ENCODE peak calls at places on chromosomes 7 and 10, in nine cellular contexts. One of them, this sample, is unnamed.

GRCh38 chr10:131166486-131166885 is 145.0 kb downstream of the TCERG1L start:
- DNase-seq in hepatic stellate cell: no peak
- DNase-seq in stimulated activated CD4-positive, alpha-beta T cell treated with anti-CD3 and anti-CD28 coated beads, Interleukin-12 subunit alpha, Interleukin-12 subunit beta, amount 100 ng/mL, for 4 hours: no peak
- DNase-seq in CD4-positive, CD25-positive, alpha-beta regulatory T cell: no peak
- DNase-seq in cortex of kidney: no peak
- DNase-seq in NCI-H187: no peak
- DNase-seq in AG08396: no peak
- DNase-seq in NCI-H510A treated with DMSO at 0.1 percent for 48 hours: peak
- DNase-seq in DMS153: no peak
- DNase-seq in this sample: no peak

GRCh38 chr7:120400806-120401455 is 128.0 kb downstream of the KCND2 start:
- DNase-seq in cortex of kidney: no peak
- DNase-seq in NCI-H187: no peak
- DNase-seq in CD4-positive, CD25-positive, alpha-beta regulatory T cell: no peak
- DNase-seq in AG08396: no peak
- DNase-seq in stimulated activated CD4-positive, alpha-beta T cell treated with anti-CD3 and anti-CD28 coated beads, Interleukin-12 subunit alpha, Interleukin-12 subunit beta, amount 100 ng/mL, for 4 hours: no peak
- DNase-seq in hepatic stellate cell: no peak
- DNase-seq in NCI-H510A treated with DMSO at 0.1 percent for 48 hours: no peak
- DNase-seq in DMS153: no peak
- DNase-seq in this sample: no peak

GRCh38 chr10:73965890-73966768 is 31.8 kb upstream of the VCL start:
- DNase-seq in cortex of kidney: no peak
- DNase-seq in NCI-H187: no peak
- DNase-seq in AG08396: peak
- DNase-seq in hepatic stellate cell: peak
- DNase-seq in stimulated activated CD4-positive, alpha-beta T cell treated with anti-CD3 and anti-CD28 coated beads, Interleukin-12 subunit alpha, Interleukin-12 subunit beta, amount 100 ng/mL, for 4 hours: no peak
- DNase-seq in DMS153: peak
- DNase-seq in CD4-positive, CD25-positive, alpha-beta regulatory T cell: no peak
- DNase-seq in NCI-H510A treated with DMSO at 0.1 percent for 48 hours: no peak
- DNase-seq in this sample: no peak

GRCh38 chr10:47409866-47410256 is 25.8 kb upstream of the ZNF488 start:
- DNase-seq in hepatic stellate cell: no peak
- DNase-seq in stimulated activated CD4-positive, alpha-beta T cell treated with anti-CD3 and anti-CD28 coated beads, Interleukin-12 subunit alpha, Interleukin-12 subunit beta, amount 100 ng/mL, for 4 hours: no peak
- DNase-seq in NCI-H510A treated with DMSO at 0.1 percent for 48 hours: no peak
- DNase-seq in DMS153: no peak
- DNase-seq in AG08396: no peak
- DNase-seq in cortex of kidney: no peak
- DNase-seq in NCI-H187: no peak
- DNase-seq in CD4-positive, CD25-positive, alpha-beta regulatory T cell: no peak
- DNase-seq in this sample: no peak

GRCh38 chr7:106031271-106032029 is 68.4 kb downstream of the CDHR3 start:
- DNase-seq in DMS153: no peak
- DNase-seq in CD4-positive, CD25-positive, alpha-beta regulatory T cell: no peak
- DNase-seq in AG08396: no peak
- DNase-seq in NCI-H510A treated with DMSO at 0.1 percent for 48 hours: no peak
- DNase-seq in cortex of kidney: no peak
- DNase-seq in hepatic stellate cell: no peak
- DNase-seq in NCI-H187: no peak
- DNase-seq in stimulated activated CD4-positive, alpha-beta T cell treated with anti-CD3 and anti-CD28 coated beads, Interleukin-12 subunit alpha, Interleukin-12 subunit beta, amount 100 ng/mL, for 4 hours: no peak
- DNase-seq in this sample: no peak

GRCh38 chr7:6258440-6259182 is 13.8 kb downstream of the CYTH3 start:
- DNase-seq in stimulated activated CD4-positive, alpha-beta T cell treated with anti-CD3 and anti-CD28 coated beads, Interleukin-12 subunit alpha, Interleukin-12 subunit beta, amount 100 ng/mL, for 4 hours: no peak
- DNase-seq in DMS153: no peak
- DNase-seq in NCI-H510A treated with DMSO at 0.1 percent for 48 hours: no peak
- DNase-seq in NCI-H187: no peak
- DNase-seq in CD4-positive, CD25-positive, alpha-beta regulatory T cell: no peak
- DNase-seq in hepatic stellate cell: no peak
- DNase-seq in AG08396: no peak
- DNase-seq in cortex of kidney: no peak
- DNase-seq in this sample: no peak

GRCh38 chr7:159152816-159153215 is 8.1 kb upstream of the VIPR2 start:
- DNase-seq in DMS153: no peak
- DNase-seq in NCI-H510A treated with DMSO at 0.1 percent for 48 hours: no peak
- DNase-seq in cortex of kidney: no peak
- DNase-seq in stimulated activated CD4-positive, alpha-beta T cell treated with anti-CD3 and anti-CD28 coated beads, Interleukin-12 subunit alpha, Interleukin-12 subunit beta, amount 100 ng/mL, for 4 hours: no peak
- DNase-seq in NCI-H187: no peak
- DNase-seq in hepatic stellate cell: no peak
- DNase-seq in AG08396: no peak
- DNase-seq in CD4-positive, CD25-positive, alpha-beta regulatory T cell: no peak
- DNase-seq in this sample: no peak

GRCh38 chr7:31910191-31910590 is 160.0 kb downstream of the PDE1C start:
- DNase-seq in stimulated activated CD4-positive, alpha-beta T cell treated with anti-CD3 and anti-CD28 coated beads, Interleukin-12 subunit alpha, Interleukin-12 subunit beta, amount 100 ng/mL, for 4 hours: no peak
- DNase-seq in DMS153: no peak
- DNase-seq in cortex of kidney: no peak
- DNase-seq in AG08396: no peak
- DNase-seq in NCI-H510A treated with DMSO at 0.1 percent for 48 hours: no peak
- DNase-seq in CD4-positive, CD25-positive, alpha-beta regulatory T cell: no peak
- DNase-seq in hepatic stellate cell: no peak
- DNase-seq in NCI-H187: no peak
- DNase-seq in this sample: no peak

GRCh38 chr10:18533921-18534320 is 117.5 kb downstream of the NSUN6 start:
- DNase-seq in cortex of kidney: no peak
- DNase-seq in NCI-H187: no peak
- DNase-seq in DMS153: no peak
- DNase-seq in CD4-positive, CD25-positive, alpha-beta regulatory T cell: no peak
- DNase-seq in AG08396: no peak
- DNase-seq in stimulated activated CD4-positive, alpha-beta T cell treated with anti-CD3 and anti-CD28 coated beads, Interleukin-12 subunit alpha, Interleukin-12 subunit beta, amount 100 ng/mL, for 4 hours: no peak
- DNase-seq in hepatic stellate cell: no peak
- DNase-seq in NCI-H510A treated with DMSO at 0.1 percent for 48 hours: no peak
- DNase-seq in this sample: no peak

GRCh38 chr10:101379663-101380352 is 25.8 kb downstream of the BTRC start:
- DNase-seq in hepatic stellate cell: no peak
- DNase-seq in cortex of kidney: no peak
- DNase-seq in CD4-positive, CD25-positive, alpha-beta regulatory T cell: no peak
- DNase-seq in stimulated activated CD4-positive, alpha-beta T cell treated with anti-CD3 and anti-CD28 coated beads, Interleukin-12 subunit alpha, Interleukin-12 subunit beta, amount 100 ng/mL, for 4 hours: no peak
- DNase-seq in DMS153: no peak
- DNase-seq in AG08396: no peak
- DNase-seq in NCI-H510A treated with DMSO at 0.1 percent for 48 hours: no peak
- DNase-seq in NCI-H187: no peak
- DNase-seq in this sample: no peak

GRCh38 chr7:74587435-74588126 is 69.9 kb upstream of the GTF2I start:
- DNase-seq in cortex of kidney: no peak
- DNase-seq in stimulated activated CD4-positive, alpha-beta T cell treated with anti-CD3 and anti-CD28 coated beads, Interleukin-12 subunit alpha, Interleukin-12 subunit beta, amount 100 ng/mL, for 4 hours: no peak
- DNase-seq in NCI-H187: peak
- DNase-seq in NCI-H510A treated with DMSO at 0.1 percent for 48 hours: peak
- DNase-seq in DMS153: peak
- DNase-seq in CD4-positive, CD25-positive, alpha-beta regulatory T cell: no peak
- DNase-seq in hepatic stellate cell: peak
- DNase-seq in AG08396: peak
- DNase-seq in this sample: no peak

GRCh38 chr7:44101966-44102845 is 1.9 kb upstream of the AEBP1 start:
- DNase-seq in cortex of kidney: no peak
- DNase-seq in hepatic stellate cell: peak
- DNase-seq in stimulated activated CD4-positive, alpha-beta T cell treated with anti-CD3 and anti-CD28 coated beads, Interleukin-12 subunit alpha, Interleukin-12 subunit beta, amount 100 ng/mL, for 4 hours: no peak
- DNase-seq in AG08396: peak
- DNase-seq in NCI-H187: no peak
- DNase-seq in DMS153: no peak
- DNase-seq in CD4-positive, CD25-positive, alpha-beta regulatory T cell: no peak
- DNase-seq in NCI-H510A treated with DMSO at 0.1 percent for 48 hours: no peak
- DNase-seq in this sample: no peak

GRCh38 chr10:46106410-46107255 is 60.6 kb upstream of the MSMB start:
- DNase-seq in stimulated activated CD4-positive, alpha-beta T cell treated with anti-CD3 and anti-CD28 coated beads, Interleukin-12 subunit alpha, Interleukin-12 subunit beta, amount 100 ng/mL, for 4 hours: no peak
- DNase-seq in DMS153: peak
- DNase-seq in CD4-positive, CD25-positive, alpha-beta regulatory T cell: peak
- DNase-seq in hepatic stellate cell: peak
- DNase-seq in AG08396: peak
- DNase-seq in NCI-H510A treated with DMSO at 0.1 percent for 48 hours: peak
- DNase-seq in NCI-H187: peak
- DNase-seq in cortex of kidney: no peak
- DNase-seq in this sample: peak

GRCh38 chr10:44893604-44894468 is 17.3 kb upstream of the TMEM72 start:
- DNase-seq in AG08396: no peak
- DNase-seq in NCI-H510A treated with DMSO at 0.1 percent for 48 hours: no peak
- DNase-seq in stimulated activated CD4-positive, alpha-beta T cell treated with anti-CD3 and anti-CD28 coated beads, Interleukin-12 subunit alpha, Interleukin-12 subunit beta, amount 100 ng/mL, for 4 hours: no peak
- DNase-seq in hepatic stellate cell: no peak
- DNase-seq in CD4-positive, CD25-positive, alpha-beta regulatory T cell: no peak
- DNase-seq in DMS153: no peak
- DNase-seq in NCI-H187: no peak
- DNase-seq in cortex of kidney: no peak
- DNase-seq in this sample: no peak

GRCh38 chr10:104323085-104323484 is 15.2 kb downstream of the ITPRIP start:
- DNase-seq in CD4-positive, CD25-positive, alpha-beta regulatory T cell: no peak
- DNase-seq in NCI-H510A treated with DMSO at 0.1 percent for 48 hours: no peak
- DNase-seq in AG08396: no peak
- DNase-seq in cortex of kidney: no peak
- DNase-seq in DMS153: no peak
- DNase-seq in hepatic stellate cell: no peak
- DNase-seq in stimulated activated CD4-positive, alpha-beta T cell treated with anti-CD3 and anti-CD28 coated beads, Interleukin-12 subunit alpha, Interleukin-12 subunit beta, amount 100 ng/mL, for 4 hours: no peak
- DNase-seq in NCI-H187: no peak
- DNase-seq in this sample: no peak

GRCh38 chr10:23525406-23525805 is 86.5 kb downstream of the OTUD1 start:
- DNase-seq in AG08396: no peak
- DNase-seq in cortex of kidney: no peak
- DNase-seq in NCI-H187: no peak
- DNase-seq in CD4-positive, CD25-positive, alpha-beta regulatory T cell: peak
- DNase-seq in NCI-H510A treated with DMSO at 0.1 percent for 48 hours: peak
- DNase-seq in stimulated activated CD4-positive, alpha-beta T cell treated with anti-CD3 and anti-CD28 coated beads, Interleukin-12 subunit alpha, Interleukin-12 subunit beta, amount 100 ng/mL, for 4 hours: peak
- DNase-seq in hepatic stellate cell: peak
- DNase-seq in DMS153: no peak
- DNase-seq in this sample: no peak

GRCh38 chr7:26937956-26938623 is 73.7 kb upstream of the SKAP2 start:
- DNase-seq in CD4-positive, CD25-positive, alpha-beta regulatory T cell: no peak
- DNase-seq in NCI-H187: no peak
- DNase-seq in cortex of kidney: no peak
- DNase-seq in stimulated activated CD4-positive, alpha-beta T cell treated with anti-CD3 and anti-CD28 coated beads, Interleukin-12 subunit alpha, Interleukin-12 subunit beta, amount 100 ng/mL, for 4 hours: no peak
- DNase-seq in hepatic stellate cell: no peak
- DNase-seq in NCI-H510A treated with DMSO at 0.1 percent for 48 hours: no peak
- DNase-seq in DMS153: no peak
- DNase-seq in AG08396: no peak
- DNase-seq in this sample: no peak

GRCh38 chr7:107076781-107077698 is 32.5 kb downstream of the PRKAR2B start:
- DNase-seq in AG08396: no peak
- DNase-seq in DMS153: no peak
- DNase-seq in hepatic stellate cell: no peak
- DNase-seq in cortex of kidney: no peak
- DNase-seq in stimulated activated CD4-positive, alpha-beta T cell treated with anti-CD3 and anti-CD28 coated beads, Interleukin-12 subunit alpha, Interleukin-12 subunit beta, amount 100 ng/mL, for 4 hours: no peak
- DNase-seq in NCI-H510A treated with DMSO at 0.1 percent for 48 hours: no peak
- DNase-seq in NCI-H187: no peak
- DNase-seq in CD4-positive, CD25-positive, alpha-beta regulatory T cell: no peak
- DNase-seq in this sample: no peak

GRCh38 chr10:82544377-82544776 is 669.4 kb downstream of the NRG3 start:
- DNase-seq in NCI-H187: no peak
- DNase-seq in cortex of kidney: no peak
- DNase-seq in hepatic stellate cell: no peak
- DNase-seq in DMS153: no peak
- DNase-seq in stimulated activated CD4-positive, alpha-beta T cell treated with anti-CD3 and anti-CD28 coated beads, Interleukin-12 subunit alpha, Interleukin-12 subunit beta, amount 100 ng/mL, for 4 hours: no peak
- DNase-seq in NCI-H510A treated with DMSO at 0.1 percent for 48 hours: no peak
- DNase-seq in AG08396: no peak
- DNase-seq in CD4-positive, CD25-positive, alpha-beta regulatory T cell: no peak
- DNase-seq in this sample: no peak

GRCh38 chr10:21534611-21535493 is 820 bp downstream of the MLLT10 start:
- DNase-seq in AG08396: peak
- DNase-seq in DMS153: no peak
- DNase-seq in stimulated activated CD4-positive, alpha-beta T cell treated with anti-CD3 and anti-CD28 coated beads, Interleukin-12 subunit alpha, Interleukin-12 subunit beta, amount 100 ng/mL, for 4 hours: peak
- DNase-seq in cortex of kidney: no peak
- DNase-seq in hepatic stellate cell: peak
- DNase-seq in NCI-H187: no peak
- DNase-seq in CD4-positive, CD25-positive, alpha-beta regulatory T cell: no peak
- DNase-seq in NCI-H510A treated with DMSO at 0.1 percent for 48 hours: no peak
- DNase-seq in this sample: peak

GRCh38 chr7:16357474-16357873 is 63.9 kb downstream of the CRPPA start:
- DNase-seq in cortex of kidney: no peak
- DNase-seq in stimulated activated CD4-positive, alpha-beta T cell treated with anti-CD3 and anti-CD28 coated beads, Interleukin-12 subunit alpha, Interleukin-12 subunit beta, amount 100 ng/mL, for 4 hours: no peak
- DNase-seq in NCI-H510A treated with DMSO at 0.1 percent for 48 hours: no peak
- DNase-seq in DMS153: no peak
- DNase-seq in hepatic stellate cell: no peak
- DNase-seq in NCI-H187: no peak
- DNase-seq in AG08396: no peak
- DNase-seq in CD4-positive, CD25-positive, alpha-beta regulatory T cell: no peak
- DNase-seq in this sample: no peak

GRCh38 chr7:46853451-46853850 is 728.5 kb downstream of the TNS3 start:
- DNase-seq in stimulated activated CD4-positive, alpha-beta T cell treated with anti-CD3 and anti-CD28 coated beads, Interleukin-12 subunit alpha, Interleukin-12 subunit beta, amount 100 ng/mL, for 4 hours: no peak
- DNase-seq in NCI-H510A treated with DMSO at 0.1 percent for 48 hours: no peak
- DNase-seq in AG08396: no peak
- DNase-seq in CD4-positive, CD25-positive, alpha-beta regulatory T cell: no peak
- DNase-seq in hepatic stellate cell: no peak
- DNase-seq in cortex of kidney: no peak
- DNase-seq in NCI-H187: no peak
- DNase-seq in DMS153: no peak
- DNase-seq in this sample: no peak

GRCh38 chr10:75696536-75696935 is 265.1 kb downstream of the LRMDA start:
- DNase-seq in AG08396: no peak
- DNase-seq in stimulated activated CD4-positive, alpha-beta T cell treated with anti-CD3 and anti-CD28 coated beads, Interleukin-12 subunit alpha, Interleukin-12 subunit beta, amount 100 ng/mL, for 4 hours: no peak
- DNase-seq in CD4-positive, CD25-positive, alpha-beta regulatory T cell: no peak
- DNase-seq in NCI-H510A treated with DMSO at 0.1 percent for 48 hours: no peak
- DNase-seq in cortex of kidney: no peak
- DNase-seq in hepatic stellate cell: no peak
- DNase-seq in DMS153: no peak
- DNase-seq in NCI-H187: no peak
- DNase-seq in this sample: no peak

GRCh38 chr7:104415700-104416099 is 87.3 kb downstream of the LHFPL3 start:
- DNase-seq in AG08396: no peak
- DNase-seq in DMS153: no peak
- DNase-seq in stimulated activated CD4-positive, alpha-beta T cell treated with anti-CD3 and anti-CD28 coated beads, Interleukin-12 subunit alpha, Interleukin-12 subunit beta, amount 100 ng/mL, for 4 hours: no peak
- DNase-seq in CD4-positive, CD25-positive, alpha-beta regulatory T cell: no peak
- DNase-seq in NCI-H187: no peak
- DNase-seq in NCI-H510A treated with DMSO at 0.1 percent for 48 hours: no peak
- DNase-seq in hepatic stellate cell: no peak
- DNase-seq in cortex of kidney: no peak
- DNase-seq in this sample: no peak

GRCh38 chr7:39360766-39361165 is 205.4 kb upstream of the YAE1 start:
- DNase-seq in NCI-H510A treated with DMSO at 0.1 percent for 48 hours: no peak
- DNase-seq in CD4-positive, CD25-positive, alpha-beta regulatory T cell: no peak
- DNase-seq in hepatic stellate cell: no peak
- DNase-seq in cortex of kidney: no peak
- DNase-seq in stimulated activated CD4-positive, alpha-beta T cell treated with anti-CD3 and anti-CD28 coated beads, Interleukin-12 subunit alpha, Interleukin-12 subunit beta, amount 100 ng/mL, for 4 hours: no peak
- DNase-seq in DMS153: no peak
- DNase-seq in AG08396: no peak
- DNase-seq in NCI-H187: no peak
- DNase-seq in this sample: no peak

GRCh38 chr7:123070702-123071286 is 75.3 kb upstream of the TAS2R16 start:
- DNase-seq in stimulated activated CD4-positive, alpha-beta T cell treated with anti-CD3 and anti-CD28 coated beads, Interleukin-12 subunit alpha, Interleukin-12 subunit beta, amount 100 ng/mL, for 4 hours: no peak
- DNase-seq in cortex of kidney: no peak
- DNase-seq in NCI-H510A treated with DMSO at 0.1 percent for 48 hours: no peak
- DNase-seq in DMS153: no peak
- DNase-seq in NCI-H187: no peak
- DNase-seq in AG08396: no peak
- DNase-seq in CD4-positive, CD25-positive, alpha-beta regulatory T cell: no peak
- DNase-seq in hepatic stellate cell: peak
- DNase-seq in this sample: no peak

GRCh38 chr7:111802194-111802785 is 240.0 kb upstream of the IMMP2L start:
- DNase-seq in cortex of kidney: no peak
- DNase-seq in hepatic stellate cell: peak
- DNase-seq in stimulated activated CD4-positive, alpha-beta T cell treated with anti-CD3 and anti-CD28 coated beads, Interleukin-12 subunit alpha, Interleukin-12 subunit beta, amount 100 ng/mL, for 4 hours: no peak
- DNase-seq in DMS153: no peak
- DNase-seq in NCI-H187: no peak
- DNase-seq in CD4-positive, CD25-positive, alpha-beta regulatory T cell: no peak
- DNase-seq in AG08396: no peak
- DNase-seq in NCI-H510A treated with DMSO at 0.1 percent for 48 hours: no peak
- DNase-seq in this sample: no peak

GRCh38 chr7:79531116-79531515 is 77.6 kb upstream of the MAGI2 start:
- DNase-seq in DMS153: peak
- DNase-seq in cortex of kidney: no peak
- DNase-seq in NCI-H187: no peak
- DNase-seq in NCI-H510A treated with DMSO at 0.1 percent for 48 hours: no peak
- DNase-seq in hepatic stellate cell: no peak
- DNase-seq in CD4-positive, CD25-positive, alpha-beta regulatory T cell: no peak
- DNase-seq in stimulated activated CD4-positive, alpha-beta T cell treated with anti-CD3 and anti-CD28 coated beads, Interleukin-12 subunit alpha, Interleukin-12 subunit beta, amount 100 ng/mL, for 4 hours: no peak
- DNase-seq in AG08396: no peak
- DNase-seq in this sample: no peak

GRCh38 chr10:31262672-31263071 is 56.3 kb upstream of the ZEB1 start:
- DNase-seq in NCI-H187: no peak
- DNase-seq in DMS153: no peak
- DNase-seq in cortex of kidney: no peak
- DNase-seq in CD4-positive, CD25-positive, alpha-beta regulatory T cell: no peak
- DNase-seq in stimulated activated CD4-positive, alpha-beta T cell treated with anti-CD3 and anti-CD28 coated beads, Interleukin-12 subunit alpha, Interleukin-12 subunit beta, amount 100 ng/mL, for 4 hours: no peak
- DNase-seq in AG08396: peak
- DNase-seq in hepatic stellate cell: peak
- DNase-seq in NCI-H510A treated with DMSO at 0.1 percent for 48 hours: no peak
- DNase-seq in this sample: no peak

GRCh38 chr10:85926136-85926535 is 440.5 kb downstream of the GRID1 start:
- DNase-seq in AG08396: no peak
- DNase-seq in DMS153: no peak
- DNase-seq in cortex of kidney: no peak
- DNase-seq in NCI-H187: no peak
- DNase-seq in CD4-positive, CD25-positive, alpha-beta regulatory T cell: no peak
- DNase-seq in stimulated activated CD4-positive, alpha-beta T cell treated with anti-CD3 and anti-CD28 coated beads, Interleukin-12 subunit alpha, Interleukin-12 subunit beta, amount 100 ng/mL, for 4 hours: no peak
- DNase-seq in hepatic stellate cell: no peak
- DNase-seq in NCI-H510A treated with DMSO at 0.1 percent for 48 hours: no peak
- DNase-seq in this sample: no peak

GRCh38 chr7:129009437-129009836 is 45.5 kb downstream of the TNPO3 start:
- DNase-seq in AG08396: no peak
- DNase-seq in NCI-H510A treated with DMSO at 0.1 percent for 48 hours: no peak
- DNase-seq in CD4-positive, CD25-positive, alpha-beta regulatory T cell: peak
- DNase-seq in DMS153: no peak
- DNase-seq in cortex of kidney: no peak
- DNase-seq in NCI-H187: no peak
- DNase-seq in hepatic stellate cell: no peak
- DNase-seq in stimulated activated CD4-positive, alpha-beta T cell treated with anti-CD3 and anti-CD28 coated beads, Interleukin-12 subunit alpha, Interleukin-12 subunit beta, amount 100 ng/mL, for 4 hours: no peak
- DNase-seq in this sample: no peak

This sample was measured in stimulated activated naive CD8-positive, alpha-beta T cell treated with anti-CD3 and anti-CD28 coated beads, Interleukin-15, amount 100 ng/mL, for 72 hours.